ENCODE peak calls at places on chromosomes 2 and 18, in five cellular contexts. Y is A549, U is K562, B is upper lobe of left lung, K is stomach. V is an unnamed sample.

GRCh38 chr2:17853799-17854198 is 24.7 kb upstream of the KCNS3 start:
- DNase-seq in K (no peak), Y (no peak), U (no peak), B (no peak), V (no peak)

GRCh38 chr2:144361742-144362141 is 158.2 kb downstream of the ZEB2 start:
- DNase-seq in U (no peak), K (no peak), B (no peak), Y (no peak), V (no peak)

GRCh38 chr2:105926960-105927678 is 182.4 kb downstream of the NCK2 start:
- DNase-seq in U (no peak), K (no peak), Y (no peak), B (no peak), V (no peak)

GRCh38 chr2:14567561-14567960 is 65.0 kb upstream of the LRATD1 start:
- DNase-seq in Y (no peak), B (no peak), K (no peak), U (no peak), V (no peak)

GRCh38 chr2:142827170-142827569 is 50.3 kb upstream of the KYNU start:
- DNase-seq in U (no peak), K (no peak), Y (no peak), B (no peak), V (no peak)

GRCh38 chr18:76445275-76445674 is 49.8 kb downstream of the ZNF516 start:
- DNase-seq in K (no peak), Y (peak), B (no peak), U (no peak), V (peak)

GRCh38 chr2:181886192-181886591 is 5.3 kb upstream of the ITPRID2 start:
- DNase-seq in K (no peak), B (no peak), U (no peak), Y (no peak), V (no peak)

GRCh38 chr2:181658444-181658843 is 1.5 kb upstream of the CERKL start:
- DNase-seq in U (no peak), K (no peak), Y (no peak), B (no peak), V (no peak)

GRCh38 chr2:102708847-102709559 is 52.8 kb upstream of the TMEM182 start:
- DNase-seq in K (no peak), Y (peak), U (no peak), B (no peak), V (no peak)

GRCh38 chr2:170822885-170823799 is 6.5 kb downstream of the GAD1 start:
- DNase-seq in U (peak), Y (no peak), B (peak), K (no peak), V (peak)
- H3K4me3 ChIP-seq in U (no peak), Y (peak), B (peak), K (peak), V (no peak)

DNA sequence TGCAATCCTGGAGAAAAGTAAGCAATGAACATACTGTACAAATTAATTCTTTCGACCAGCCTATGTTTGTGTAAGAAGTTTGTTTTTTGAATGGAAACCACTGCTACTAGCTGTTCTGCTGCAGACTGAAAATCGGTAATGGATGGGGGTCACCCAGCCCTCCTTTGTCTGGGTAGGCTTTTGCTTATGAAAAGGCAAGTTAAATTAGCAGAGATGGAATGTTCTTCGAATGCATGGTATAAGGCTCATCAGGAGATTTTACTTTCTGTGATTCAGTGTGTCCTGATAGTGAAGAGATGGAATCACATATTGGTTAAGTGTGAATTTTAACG is 53.8 kb downstream of the EEF1B2 start:
- DNase-seq in B (no peak), Y (no peak), U (no peak), K (no peak), V (no peak)
- H3K27ac ChIP-seq in B (no peak), Y (peak), U (no peak), K (no peak), V (no peak)

GRCh38 chr2:230879891-230880290 is 15.1 kb downstream of the ITM2C start:
- DNase-seq in U (no peak), B (no peak), K (no peak), Y (no peak), V (no peak)

GRCh38 chr2:230877131-230877736 is 12.5 kb downstream of the ITM2C start:
- DNase-seq in B (peak), K (no peak), U (no peak), Y (no peak), V (peak)

GRCh38 chr2:230878599-230878965 is 13.8 kb downstream of the ITM2C start:
- DNase-seq in K (no peak), U (no peak), B (no peak), Y (no peak), V (no peak)

GRCh38 chr2:230877737-230878598 is 13.2 kb downstream of the ITM2C start:
- DNase-seq in K (no peak), U (no peak), B (no peak), Y (no peak), V (no peak)

GRCh38 chr2:230879271-230879882 is 14.6 kb downstream of the ITM2C start:
- DNase-seq in K (no peak), U (no peak), Y (no peak), B (no peak), V (no peak)
- TF ChIP-seq POLR2A in K (no peak), U (no peak), Y (no peak), B (no peak), V (no peak)

DNA sequence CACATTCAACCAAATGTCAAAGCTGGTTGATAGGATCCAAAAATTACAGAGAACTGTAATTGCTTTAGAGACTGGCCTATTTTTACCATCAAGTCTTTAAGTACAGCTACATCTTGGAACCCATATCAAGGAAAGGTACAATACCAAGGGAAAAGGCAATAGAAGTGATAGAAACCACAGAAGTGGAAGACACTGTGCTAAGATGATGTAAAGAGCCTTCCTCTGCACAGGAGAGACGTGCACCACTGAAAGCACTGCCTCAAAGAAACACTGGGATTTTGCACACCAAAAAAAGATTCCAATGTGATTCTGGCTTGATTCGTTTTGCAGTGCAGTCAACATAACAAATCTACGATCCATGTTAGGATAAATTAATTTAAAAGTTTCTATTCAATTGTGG is 103.1 kb downstream of the BCL2 start:
- DNase-seq in K (no peak), Y (no peak), U (no peak), B (no peak), V (no peak)
- H3K4me3 ChIP-seq in K (no peak), Y (no peak), U (no peak), B (no peak), V (no peak)

GRCh38 chr18:55246278-55246677 is 287.0 kb upstream of the CCDC68 start:
- DNase-seq in K (no peak), U (no peak), Y (no peak), B (no peak), V (no peak)

GRCh38 chr18:55243255-55243654 is 284.0 kb upstream of the CCDC68 start:
- DNase-seq in Y (no peak), U (no peak), K (no peak), B (no peak), V (no peak)

GRCh38 chr18:55243852-55244251 is 284.6 kb upstream of the CCDC68 start:
- DNase-seq in Y (no peak), B (no peak), K (no peak), U (no peak), V (no peak)

GRCh38 chr18:55245200-55245599 is 285.9 kb upstream of the CCDC68 start:
- DNase-seq in U (no peak), K (no peak), B (no peak), Y (no peak), V (no peak)

DNA sequence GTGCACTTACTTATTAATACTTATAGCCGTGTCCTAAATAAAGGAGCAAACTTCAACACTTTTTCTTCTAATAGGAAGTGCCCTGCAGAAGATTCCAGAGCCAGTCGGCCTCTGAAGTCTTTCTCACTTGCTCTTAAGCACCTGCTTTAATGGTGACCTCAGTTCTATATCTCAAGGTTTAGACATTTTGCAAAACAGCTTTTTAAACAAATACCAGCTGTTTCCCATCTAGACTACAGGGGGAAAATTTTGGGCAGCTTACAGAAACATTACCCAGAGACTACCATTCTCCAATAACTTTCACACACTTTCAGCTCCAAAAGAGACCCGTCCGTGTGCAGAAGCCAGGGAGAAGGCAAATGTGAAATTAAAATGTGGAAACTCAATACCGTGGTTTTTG is 285.3 kb upstream of the CCDC68 start:
- DNase-seq in U (no peak), Y (no peak), K (no peak), B (no peak), V (no peak)
- H3K27ac ChIP-seq in U (no peak), Y (no peak), K (peak), B (peak), V (peak)

GRCh38 chr2:54330226-54331094 is 74.4 kb upstream of the TSPYL6 start:
- DNase-seq in K (peak), U (peak), Y (peak), B (peak), V (peak)
- TF ChIP-seq POLR2A in K (peak), U (peak), Y (peak), B (no peak), V (peak)

GRCh38 chr2:44954306-44954901 is 12.9 kb downstream of the SIX3 start:
- DNase-seq in B (no peak), U (no peak), Y (no peak), K (no peak), V (no peak)

GRCh38 chr2:44956841-44957240 is 15.3 kb downstream of the SIX3 start:
- DNase-seq in B (no peak), Y (no peak), U (no peak), K (no peak), V (no peak)

GRCh38 chr2:44953686-44953976 is 12.1 kb downstream of the SIX3 start:
- DNase-seq in Y (no peak), U (no peak), K (no peak), B (no peak), V (no peak)

GRCh38 chr2:44955593-44956449 is 14.3 kb downstream of the SIX3 start:
- DNase-seq in Y (peak), U (peak), B (peak), K (peak), V (peak)

DNA sequence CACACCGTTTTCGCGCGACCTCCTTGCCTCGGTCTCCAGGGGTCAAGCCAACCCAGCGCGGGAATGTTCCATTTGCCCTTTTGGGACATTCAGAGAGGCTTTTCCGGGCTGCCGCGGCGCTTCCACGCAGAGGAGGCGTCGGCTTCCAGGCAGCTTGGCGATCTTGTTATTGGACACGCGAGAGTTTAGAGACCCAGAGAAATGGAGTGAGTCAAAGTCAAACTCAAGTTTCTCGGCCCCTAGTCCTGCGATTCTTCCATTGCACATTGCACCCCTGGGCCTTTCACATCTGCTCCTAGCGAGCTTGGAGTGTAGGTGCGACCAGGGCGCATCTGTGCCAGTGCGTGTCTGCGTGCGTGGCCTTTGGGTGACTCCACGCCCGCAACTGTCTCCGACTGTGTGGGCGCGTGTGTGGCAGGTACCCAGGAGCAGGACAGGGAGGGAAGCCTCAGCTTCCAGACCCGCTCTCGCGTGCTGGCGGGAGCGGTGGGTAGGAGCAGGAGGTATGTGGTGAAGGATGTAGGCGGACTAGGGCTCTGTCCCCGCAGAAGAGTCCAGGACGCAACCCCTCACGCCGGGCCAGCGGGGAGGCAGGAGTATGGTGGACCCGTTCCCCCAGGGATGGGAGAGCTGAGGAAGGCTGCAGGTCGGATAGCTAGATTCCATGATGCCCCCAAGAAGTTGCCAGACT is 13.5 kb downstream of the SIX3 start:
- DNase-seq in Y (no peak), U (no peak), B (peak), K (no peak), V (no peak)
- H3K4me3 ChIP-seq in Y (peak), U (no peak), B (peak), K (peak), V (no peak)

V was measured in adrenal gland.